ENCODE peak calls at places on chromosome 22, in six cellular contexts. I, D, Q, H, U and W are unnamed samples.

GRCh38 chr22:31094741-31095140 is 12.6 kb downstream of the SELENOM start:
- DNase-seq in D (no peak), U (no peak), Q (no peak), H (no peak), I (no peak), W (no peak)

GRCh38 chr22:25492950-25493790 is 71.3 kb upstream of the GRK3 start:
- DNase-seq in U (no peak), H (no peak), Q (no peak), I (no peak), D (no peak), W (no peak)

GRCh38 chr22:36334838-36335603 is 52.7 kb downstream of the MYH9 start:
- DNase-seq in I (peak; percentile 87), U (peak; percentile 67), H (peak; percentile 71), Q (no peak), D (no peak), W (peak; percentile 70)

GRCh38 chr22:32020117-32020516 is 22.9 kb upstream of the SLC5A1 start:
- DNase-seq in D (no peak), U (peak; percentile 71), Q (no peak), H (peak; percentile 93), I (no peak), W (peak; percentile 18)

GRCh38 chr22:24087071-24087795 is 76.1 kb downstream of the CABIN1 start:
- DNase-seq in Q (no peak), D (no peak), U (no peak), H (no peak), I (no peak), W (no peak)

GRCh38 chr22:23526588-23527315 is 53.3 kb downstream of the IGLL1 start:
- DNase-seq in D (no peak), Q (no peak), U (no peak), H (no peak), I (no peak), W (no peak)

GRCh38 chr22:18110194-18110943 is at the start of gene TUBA8:
- DNase-seq in D (no peak), H (no peak), Q (peak; percentile 60), U (peak; percentile 36), I (no peak), W (no peak)

GRCh38 chr22:31829505-31829904 is 75.7 kb downstream of the DEPDC5 start:
- DNase-seq in H (peak; percentile 94), U (peak; percentile 91), D (no peak), Q (no peak), I (peak; percentile 89), W (peak; percentile 82)

GRCh38 chr22:26592368-26593015 is 2.6 kb upstream of the TPST2 start:
- DNase-seq in I (no peak), U (no peak), D (peak; percentile 38), Q (no peak), H (no peak), W (no peak)

GRCh38 chr22:31952459-31952858 is 8.1 kb downstream of the YWHAH start:
- DNase-seq in D (no peak), U (peak; percentile 86), H (peak; percentile 74), Q (no peak), I (no peak), W (peak; percentile 49)

GRCh38 chr22:50118557-50119168 is 28.9 kb downstream of the MOV10L1 start:
- DNase-seq in Q (no peak), I (peak; percentile 69), H (peak; percentile 62), D (no peak), U (peak; percentile 99), W (peak; percentile 90)

GRCh38 chr22:31248138-31248745 is 36.1 kb downstream of the LIMK2 start:
- DNase-seq in D (peak; percentile 56), H (peak; percentile 80), I (peak; percentile 90), Q (peak; percentile 71), U (peak; percentile 94), W (peak; percentile 80)

GRCh38 chr22:45477366-45478107 is 25.1 kb upstream of the FBLN1 start:
- DNase-seq in H (no peak), U (no peak), D (no peak), Q (no peak), I (no peak), W (no peak)

GRCh38 chr22:50498322-50498861 is 9.1 kb downstream of the LMF2 start:
- DNase-seq in H (peak; percentile 67), U (peak; percentile 70), Q (peak; percentile 70), I (no peak), D (peak; percentile 60), W (peak; percentile 15)

GRCh38 chr22:45896153-45896951 is 80.6 kb downstream of the WNT7B start:
- DNase-seq in D (no peak), I (no peak), Q (no peak), H (peak; percentile 84), U (no peak), W (no peak)

GRCh38 chr22:47018010-47018910 is 255.8 kb downstream of the TBC1D22A start:
- DNase-seq in I (no peak), Q (peak; percentile 30), D (no peak), H (no peak), U (no peak), W (no peak)

GRCh38 chr22:32142600-32142999 is 16.5 kb downstream of the C22orf42 start:
- DNase-seq in H (no peak), U (no peak), D (no peak), I (no peak), Q (no peak), W (no peak)

DNA sequence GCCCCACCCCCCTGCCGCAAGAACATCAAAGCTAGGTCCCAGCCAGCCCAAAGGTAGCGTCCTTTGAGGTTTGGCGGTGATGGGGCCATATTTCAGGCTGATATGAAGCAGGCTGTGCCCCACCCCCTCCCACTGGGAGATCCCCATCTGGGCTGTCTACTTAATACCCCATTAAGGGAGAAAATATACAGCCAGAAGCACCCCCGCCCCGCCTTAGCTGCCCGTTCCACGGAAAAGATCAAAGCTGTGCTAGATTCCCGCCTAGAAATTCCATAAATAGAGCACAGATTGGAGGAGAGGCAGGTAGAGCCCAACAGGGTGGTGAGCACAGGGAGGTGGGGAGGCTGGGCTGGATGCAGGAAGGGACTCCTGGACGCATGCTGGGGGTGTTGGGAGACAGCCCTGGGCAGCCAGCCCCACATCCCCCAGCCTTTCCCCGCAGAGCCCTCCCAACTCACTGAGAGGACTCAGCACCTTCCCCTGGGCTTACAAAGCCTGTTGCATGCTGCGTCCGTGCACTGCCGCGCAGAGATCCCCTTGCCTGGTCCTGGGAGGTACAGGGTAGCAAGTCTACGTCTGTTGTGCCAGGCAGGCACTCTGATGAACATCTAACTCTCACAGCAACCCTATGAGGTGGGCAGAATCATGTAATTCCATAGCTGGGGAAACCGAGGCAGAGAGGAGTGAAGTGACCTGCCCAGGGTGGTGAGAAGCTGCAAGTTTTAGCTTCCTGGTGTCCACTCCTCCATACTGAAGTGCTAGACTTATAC is 33.8 kb upstream of the TCF20 start:
- DNase-seq in Q (no peak), U (no peak), I (no peak), D (no peak), H (no peak), W (no peak)
- H3K27me3 ChIP-seq in Q (no peaks in the 10 kb centered on the region), U (no peaks in the 10 kb centered on the region), I (no peaks in the 10 kb centered on the region), D (no peaks in the 10 kb centered on the region), H (no peaks in the 10 kb centered on the region), W (peaks cover 35% of the 10 kb centered on the region)

DNA sequence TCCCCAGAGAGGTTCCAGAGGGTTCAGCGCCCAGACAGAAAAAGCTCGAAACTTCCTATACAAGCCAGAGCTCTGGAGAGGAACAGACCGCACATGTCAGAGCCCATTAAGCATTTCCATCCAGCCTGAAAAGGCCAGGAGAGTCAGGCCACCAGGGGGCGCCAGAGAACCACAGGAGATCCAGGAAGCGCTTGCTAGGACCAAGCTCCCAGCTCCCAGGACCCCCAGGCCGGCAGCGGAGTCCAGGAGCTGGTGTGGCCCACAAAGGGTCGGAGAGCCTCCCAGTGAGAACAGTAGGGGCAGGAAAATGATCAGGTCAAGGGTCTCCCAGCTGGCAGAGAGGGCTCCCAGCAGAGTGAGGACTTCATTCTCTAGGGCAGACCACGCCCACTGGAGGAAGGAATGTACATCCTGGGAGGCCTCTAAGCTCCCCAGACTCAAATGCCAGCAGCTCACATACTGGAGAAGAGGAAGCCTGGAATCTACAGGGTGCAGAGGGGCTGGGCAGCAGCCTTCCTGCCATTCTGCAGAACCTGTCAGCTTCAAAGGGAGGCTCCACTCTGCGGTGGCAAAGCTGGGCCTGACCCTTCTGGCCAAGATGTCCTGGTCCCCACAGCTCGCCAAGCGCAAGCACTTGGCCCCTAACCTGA is 2.1 kb upstream of the MEI1 start:
- DNase-seq in D (peak; percentile 86), I (peak; percentile 95), Q (peak; percentile 97), U (peak; percentile 92), H (peak; percentile 70), W (peak; percentile 72)
- H3K4me3 ChIP-seq in D (no peak overlapping the region), I (no peak overlapping the region), Q (peak overlapping the region; percentile 37), U (no peak overlapping the region), H (peak overlapping the region; percentile 43), W (peak overlapping the region; percentile 10)

DNA sequence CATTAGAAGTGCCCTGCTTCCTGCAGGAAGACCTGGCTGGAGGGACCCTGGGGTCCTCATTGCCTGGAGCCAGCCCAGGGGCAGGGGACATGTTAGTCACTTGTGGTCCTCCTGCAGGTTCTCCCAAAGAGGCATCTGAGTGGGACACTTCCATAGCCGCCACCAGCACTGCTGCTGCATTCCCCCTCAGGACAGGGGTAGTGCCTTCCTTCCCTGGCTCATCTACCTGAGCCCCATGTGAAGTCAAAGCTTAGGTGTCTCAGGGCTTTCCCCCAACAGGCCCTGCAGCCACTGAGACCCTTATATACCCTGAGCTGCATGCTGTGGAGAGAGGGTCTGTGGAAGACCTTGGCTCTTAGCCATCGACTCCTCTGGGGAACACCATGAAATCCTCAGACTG is 45.0 kb upstream of the VPREB1 start:
- DNase-seq in H (no peak), I (no peak), U (no peak), Q (no peak), D (no peak), W (no peak)
- H3K27me3 ChIP-seq in H (peaks cover 30% of the 10 kb centered on the region), I (peaks cover 24% of the 10 kb centered on the region), U (peaks cover 86% of the 10 kb centered on the region), Q (no peaks in the 10 kb centered on the region), D (no peaks in the 10 kb centered on the region), W (peaks cover 33% of the 10 kb centered on the region)

GRCh38 chr22:44182591-44183588 is 2.2 kb downstream of the PARVG start:
- DNase-seq in D (peak; percentile 13), U (no peak), Q (no peak), H (no peak), I (no peak), W (no peak)
- H3K4me3 ChIP-seq in D (peak overlapping the region; percentile 79), U (no peak overlapping the region), Q (peak overlapping the region; percentile 50), H (no peak overlapping the region), I (no peak overlapping the region), W (no peak overlapping the region)

GRCh38 chr22:41603873-41604332 is 14.3 kb upstream of the PMM1 start:
- DNase-seq in U (no peak), D (peak; percentile 26), H (no peak), I (no peak), Q (no peak), W (no peak)

GRCh38 chr22:41598081-41598480 is 8.4 kb upstream of the PMM1 start:
- DNase-seq in D (no peak), Q (no peak), H (no peak), I (peak; percentile 76), U (peak; percentile 75), W (no peak)

GRCh38 chr22:41598891-41599635 is 9.4 kb upstream of the PMM1 start:
- DNase-seq in U (no peak), D (no peak), H (no peak), Q (no peak), I (no peak), W (no peak)

GRCh38 chr22:41597635-41597953 is 8.0 kb upstream of the PMM1 start:
- DNase-seq in I (no peak), D (no peak), Q (no peak), U (no peak), H (no peak), W (no peak)

GRCh38 chr22:41600976-41601375 is 11.3 kb upstream of the PMM1 start:
- DNase-seq in Q (no peak), I (no peak), U (no peak), D (no peak), H (no peak), W (no peak)
- H3K27me3 ChIP-seq in Q (no peaks in the 10 kb centered on the region), I (no peaks in the 10 kb centered on the region), U (no peaks in the 10 kb centered on the region), D (no peaks in the 10 kb centered on the region), H (no peaks in the 10 kb centered on the region), W (no peaks in the 10 kb centered on the region)

GRCh38 chr22:41699264-41700104 is at the start of gene MEI1:
- DNase-seq in I (no peak), U (peak; percentile 83), D (peak; percentile 89), Q (peak; percentile 79), H (no peak), W (peak; percentile 30)
- H3K4me3 ChIP-seq in I (no peak within 1 kb of the TSS), U (no peak within 1 kb of the TSS), D (peak within 1 kb of the TSS; percentile 46), Q (no peak within 1 kb of the TSS), H (no peak within 1 kb of the TSS), W (no peak within 1 kb of the TSS)